ENCODE peak calls at places on chromosomes 2 and 18, in eight cellular contexts. One of them, this sample, is unnamed.

GRCh38 chr2:157336137-157336721 is 10.6 kb upstream of the ERMN start:
- DNase-seq in mammary epithelial cell: peak; percentile 26
- DNase-seq in MM.1S: peak; percentile 58
- DNase-seq in endothelial cell of umbilical vein: peak; percentile 31
- DNase-seq in HCT116: peak; percentile 39
- DNase-seq in PC-3: peak; percentile 67
- DNase-seq in fibroblast of lung: peak; percentile 53
- DNase-seq in hepatocyte: peak; percentile 53
- DNase-seq in this sample: no peak

GRCh38 chr2:189854956-189855355 is 70.7 kb downstream of the PMS1 start:
- DNase-seq in mammary epithelial cell: no peak
- DNase-seq in MM.1S: no peak
- DNase-seq in endothelial cell of umbilical vein: no peak
- DNase-seq in HCT116: no peak
- DNase-seq in PC-3: no peak
- DNase-seq in fibroblast of lung: peak; percentile 37
- DNase-seq in hepatocyte: no peak
- DNase-seq in this sample: no peak

GRCh38 chr2:55932843-55933242 is 9.3 kb upstream of the EFEMP1 start:
- DNase-seq in mammary epithelial cell: no peak
- DNase-seq in MM.1S: no peak
- DNase-seq in endothelial cell of umbilical vein: no peak
- DNase-seq in HCT116: no peak
- DNase-seq in PC-3: no peak
- DNase-seq in fibroblast of lung: no peak
- DNase-seq in hepatocyte: no peak
- DNase-seq in this sample: no peak

GRCh38 chr2:218125626-218126080 is at the start of gene CXCR2:
- DNase-seq in mammary epithelial cell: peak; percentile 24
- DNase-seq in MM.1S: no peak
- DNase-seq in endothelial cell of umbilical vein: no peak
- DNase-seq in HCT116: no peak
- DNase-seq in PC-3: no peak
- DNase-seq in fibroblast of lung: no peak
- DNase-seq in hepatocyte: no peak
- DNase-seq in this sample: no peak

GRCh38 chr2:160407393-160408204 is 86.0 kb downstream of the RBMS1 start:
- DNase-seq in mammary epithelial cell: peak; percentile 55
- DNase-seq in MM.1S: peak; percentile 56
- DNase-seq in endothelial cell of umbilical vein: peak; percentile 60
- DNase-seq in HCT116: no peak
- DNase-seq in PC-3: peak; percentile 60
- DNase-seq in fibroblast of lung: peak; percentile 51
- DNase-seq in hepatocyte: peak; percentile 82
- DNase-seq in this sample: peak; percentile 54

GRCh38 chr2:70070557-70071268 is 16.6 kb upstream of the PCBP1 start:
- DNase-seq in mammary epithelial cell: peak; percentile 82
- DNase-seq in MM.1S: peak; percentile 87
- DNase-seq in endothelial cell of umbilical vein: peak; percentile 88
- DNase-seq in HCT116: peak; percentile 69
- DNase-seq in PC-3: peak; percentile 83
- DNase-seq in fibroblast of lung: peak; percentile 92
- DNase-seq in hepatocyte: peak; percentile 88
- DNase-seq in this sample: peak; percentile 44

GRCh38 chr2:29766191-29766590 is 155.2 kb downstream of the ALK start:
- DNase-seq in mammary epithelial cell: peak; percentile 57
- DNase-seq in MM.1S: no peak
- DNase-seq in endothelial cell of umbilical vein: no peak
- DNase-seq in HCT116: no peak
- DNase-seq in PC-3: peak; percentile 23
- DNase-seq in fibroblast of lung: no peak
- DNase-seq in hepatocyte: no peak
- DNase-seq in this sample: no peak

GRCh38 chr2:16933355-16933754 is 267.7 kb upstream of the CYRIA start:
- DNase-seq in mammary epithelial cell: no peak
- DNase-seq in MM.1S: no peak
- DNase-seq in endothelial cell of umbilical vein: no peak
- DNase-seq in HCT116: no peak
- DNase-seq in PC-3: no peak
- DNase-seq in fibroblast of lung: no peak
- DNase-seq in hepatocyte: no peak
- DNase-seq in this sample: no peak

GRCh38 chr2:241412144-241412543 is 56.1 kb downstream of the FARP2 start:
- DNase-seq in mammary epithelial cell: no peak
- DNase-seq in MM.1S: no peak
- DNase-seq in endothelial cell of umbilical vein: peak; percentile 82
- DNase-seq in HCT116: peak; percentile 16
- DNase-seq in PC-3: peak; percentile 93
- DNase-seq in fibroblast of lung: peak; percentile 94
- DNase-seq in hepatocyte: peak; percentile 18
- DNase-seq in this sample: peak; percentile 43

GRCh38 chr2:170928036-170928823 is 823 bp upstream of the GORASP2 start:
- DNase-seq in mammary epithelial cell: peak; percentile 87
- DNase-seq in MM.1S: no peak
- DNase-seq in endothelial cell of umbilical vein: no peak
- DNase-seq in HCT116: no peak
- DNase-seq in PC-3: no peak
- DNase-seq in fibroblast of lung: peak; percentile 5
- DNase-seq in hepatocyte: peak; percentile 19
- DNase-seq in this sample: no peak

GRCh38 chr18:32470713-32471633 is at the start of gene GAREM1:
- DNase-seq in mammary epithelial cell: peak; percentile 97
- DNase-seq in MM.1S: peak; percentile 96
- DNase-seq in endothelial cell of umbilical vein: peak; percentile 98
- DNase-seq in HCT116: peak; percentile 87
- DNase-seq in PC-3: peak; percentile 81
- DNase-seq in fibroblast of lung: peak; percentile 98
- DNase-seq in hepatocyte: peak; percentile 98
- DNase-seq in this sample: peak; percentile 87

DNA sequence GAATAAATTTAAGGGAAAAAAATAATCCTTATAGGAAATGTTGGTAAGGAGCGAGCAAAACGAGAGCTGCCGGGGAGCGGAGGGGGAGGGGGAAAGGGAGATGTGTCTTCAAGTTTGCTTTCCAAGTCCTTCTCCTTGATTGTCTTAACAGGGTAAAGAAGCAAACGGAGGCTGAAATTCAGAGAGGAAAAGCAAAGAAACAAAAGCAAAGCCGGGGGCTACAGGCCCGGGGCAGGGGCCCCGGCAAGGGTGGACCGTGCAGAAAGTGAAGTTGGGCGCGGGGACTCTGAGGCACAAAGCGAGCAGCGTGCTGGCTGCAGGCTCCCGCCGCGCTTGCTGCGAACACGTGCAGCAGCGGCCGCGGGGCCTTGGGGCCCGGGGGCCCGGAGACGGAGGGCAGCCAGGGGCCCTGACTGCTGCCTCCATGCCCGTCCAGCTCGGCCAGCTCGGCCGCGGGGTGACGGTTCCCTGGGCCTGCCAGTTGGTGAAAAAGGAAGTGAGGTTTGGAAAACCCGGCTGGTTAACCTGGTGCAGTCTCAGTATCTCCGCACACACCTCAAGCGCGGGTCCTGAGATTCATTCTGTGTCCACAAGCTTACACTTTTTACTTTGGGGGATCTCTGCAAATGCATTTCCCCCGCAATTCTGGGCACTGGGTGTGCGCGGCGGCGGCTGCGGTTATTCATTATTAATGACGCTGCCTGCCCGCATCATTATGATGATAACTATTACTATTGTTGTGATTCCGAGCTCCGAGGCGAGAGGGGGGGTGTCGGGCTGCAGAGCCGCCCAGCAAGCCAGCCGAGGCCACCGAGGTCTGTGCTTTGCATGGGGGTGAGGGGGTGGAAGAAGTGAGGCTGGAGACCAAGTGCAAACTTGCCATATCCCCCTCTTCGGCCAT is 4.0 kb downstream of the BCL11A start:
- DNase-seq in mammary epithelial cell: peak; percentile 55
- DNase-seq in MM.1S: peak; percentile 55
- DNase-seq in endothelial cell of umbilical vein: peak; percentile 7
- DNase-seq in HCT116: no peak
- DNase-seq in PC-3: peak; percentile 38
- DNase-seq in fibroblast of lung: no peak
- DNase-seq in hepatocyte: peak; percentile 67
- DNase-seq in this sample: no peak
- TF ChIP-seq EZH2 in mammary epithelial cell: no peak
- TF ChIP-seq EZH2 in MM.1S: no peak
- TF ChIP-seq EZH2 in endothelial cell of umbilical vein: no peak
- TF ChIP-seq EZH2 in HCT116: no peak
- TF ChIP-seq EZH2 in PC-3: no peak
- TF ChIP-seq EZH2 in fibroblast of lung: peak; percentile 24
- TF ChIP-seq EZH2 in hepatocyte: no peak
- TF ChIP-seq EZH2 in this sample: no peak

DNA sequence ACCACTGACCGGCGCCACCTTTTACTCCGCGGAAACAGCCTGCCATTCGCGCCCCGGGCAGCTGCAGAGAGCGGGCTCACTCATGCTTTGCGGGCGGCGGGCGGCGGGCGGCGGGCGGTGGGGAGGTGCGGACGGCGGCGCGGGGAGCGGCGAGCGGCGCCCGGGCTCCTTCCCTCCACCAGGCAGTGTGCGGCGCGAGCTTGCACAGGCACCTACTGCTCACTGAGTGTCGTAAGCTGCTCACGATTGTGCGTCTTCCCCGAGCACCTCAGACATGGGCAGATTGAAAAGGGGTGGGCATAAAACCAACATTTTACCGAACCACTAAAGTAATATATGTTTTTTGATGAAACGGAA is at the start of gene LRRTM1:
- DNase-seq in mammary epithelial cell: no peak
- DNase-seq in MM.1S: no peak
- DNase-seq in endothelial cell of umbilical vein: no peak
- DNase-seq in HCT116: no peak
- DNase-seq in PC-3: no peak
- DNase-seq in fibroblast of lung: peak; percentile 21
- DNase-seq in hepatocyte: peak; percentile 57
- DNase-seq in this sample: no peak
- H3K4me3 ChIP-seq in mammary epithelial cell: no peak within 1 kb of the TSS
- H3K4me3 ChIP-seq in MM.1S: no peak within 1 kb of the TSS
- H3K4me3 ChIP-seq in endothelial cell of umbilical vein: no peak within 1 kb of the TSS
- H3K4me3 ChIP-seq in HCT116: no peak within 1 kb of the TSS
- H3K4me3 ChIP-seq in PC-3: no peak within 1 kb of the TSS
- H3K4me3 ChIP-seq in fibroblast of lung: no peak within 1 kb of the TSS
- H3K4me3 ChIP-seq in hepatocyte: peak within 1 kb of the TSS; percentile 79
- H3K4me3 ChIP-seq in this sample: no peak within 1 kb of the TSS

GRCh38 chr2:176187306-176188217 is 906 bp upstream of the HOXD1 start:
- DNase-seq in mammary epithelial cell: no peak
- DNase-seq in MM.1S: peak; percentile 9
- DNase-seq in endothelial cell of umbilical vein: peak; percentile 68
- DNase-seq in HCT116: no peak
- DNase-seq in PC-3: no peak
- DNase-seq in fibroblast of lung: no peak
- DNase-seq in hepatocyte: no peak
- DNase-seq in this sample: no peak
- TF ChIP-seq EZH2 in mammary epithelial cell: peak; percentile 95
- TF ChIP-seq EZH2 in MM.1S: no peak
- TF ChIP-seq EZH2 in endothelial cell of umbilical vein: no peak
- TF ChIP-seq EZH2 in HCT116: no peak
- TF ChIP-seq EZH2 in PC-3: no peak
- TF ChIP-seq EZH2 in fibroblast of lung: no peak
- TF ChIP-seq EZH2 in hepatocyte: peak; percentile 73
- TF ChIP-seq EZH2 in this sample: no peak

GRCh38 chr2:153291718-153292117 is 186.8 kb downstream of the RPRM start:
- DNase-seq in mammary epithelial cell: no peak
- DNase-seq in MM.1S: no peak
- DNase-seq in endothelial cell of umbilical vein: no peak
- DNase-seq in HCT116: no peak
- DNase-seq in PC-3: no peak
- DNase-seq in fibroblast of lung: no peak
- DNase-seq in hepatocyte: no peak
- DNase-seq in this sample: no peak

DNA sequence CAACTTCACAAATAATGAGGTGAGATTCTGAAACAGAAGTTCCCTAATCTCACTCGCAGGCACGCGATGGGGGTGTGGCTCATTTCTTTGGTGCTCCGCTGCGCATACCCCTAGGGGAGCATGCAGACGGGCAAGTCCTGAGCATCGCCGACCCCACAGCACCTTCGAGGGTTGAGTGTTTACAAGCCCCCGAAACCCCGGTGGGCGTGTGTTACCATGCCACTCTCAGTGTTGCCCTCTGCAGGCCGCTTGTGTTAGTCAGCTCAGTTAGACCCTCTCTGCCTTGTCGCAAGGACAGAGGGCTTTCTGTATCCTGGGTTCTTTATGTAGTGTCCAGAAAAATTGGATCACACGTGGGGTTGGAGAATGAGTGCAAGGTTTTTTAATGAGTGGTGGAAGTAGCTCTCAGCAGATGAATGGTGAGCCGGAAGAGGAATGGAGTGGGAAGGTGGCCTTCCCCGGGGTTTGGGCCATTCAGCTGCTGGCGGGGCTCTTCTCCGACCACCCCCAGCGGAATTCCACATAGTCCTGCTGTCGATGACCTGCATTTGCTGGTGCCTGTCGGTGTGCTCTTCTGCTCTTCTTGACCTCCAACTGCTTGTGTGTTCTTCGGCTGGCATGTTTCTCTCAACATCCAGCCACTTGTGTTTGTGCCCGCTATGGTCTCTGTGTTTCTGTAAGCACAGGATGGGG is 191.3 kb downstream of the RPRM start:
- DNase-seq in mammary epithelial cell: no peak
- DNase-seq in MM.1S: no peak
- DNase-seq in endothelial cell of umbilical vein: no peak
- DNase-seq in HCT116: peak; percentile 47
- DNase-seq in PC-3: peak; percentile 12
- DNase-seq in fibroblast of lung: no peak
- DNase-seq in hepatocyte: peak; percentile 54
- DNase-seq in this sample: no peak
- H3K4me3 ChIP-seq in mammary epithelial cell: no peak overlapping the region
- H3K4me3 ChIP-seq in MM.1S: no peak overlapping the region
- H3K4me3 ChIP-seq in endothelial cell of umbilical vein: no peak overlapping the region
- H3K4me3 ChIP-seq in HCT116: peak overlapping the region; percentile 38
- H3K4me3 ChIP-seq in PC-3: no peak overlapping the region
- H3K4me3 ChIP-seq in fibroblast of lung: no peak overlapping the region
- H3K4me3 ChIP-seq in hepatocyte: peak overlapping the region; percentile 43
- H3K4me3 ChIP-seq in this sample: no peak overlapping the region

GRCh38 chr18:23134780-23135678 is at the start of gene CABLES1:
- DNase-seq in mammary epithelial cell: peak; percentile 30
- DNase-seq in MM.1S: peak; percentile 81
- DNase-seq in endothelial cell of umbilical vein: peak; percentile 84
- DNase-seq in HCT116: no peak
- DNase-seq in PC-3: peak; percentile 67
- DNase-seq in fibroblast of lung: peak; percentile 36
- DNase-seq in hepatocyte: peak; percentile 83
- DNase-seq in this sample: peak; percentile 55
- TF ChIP-seq EZH2 in mammary epithelial cell: no peak
- TF ChIP-seq EZH2 in MM.1S: no peak
- TF ChIP-seq EZH2 in endothelial cell of umbilical vein: no peak
- TF ChIP-seq EZH2 in HCT116: no peak
- TF ChIP-seq EZH2 in PC-3: no peak
- TF ChIP-seq EZH2 in fibroblast of lung: peak; percentile 66
- TF ChIP-seq EZH2 in hepatocyte: no peak
- TF ChIP-seq EZH2 in this sample: no peak

DNA sequence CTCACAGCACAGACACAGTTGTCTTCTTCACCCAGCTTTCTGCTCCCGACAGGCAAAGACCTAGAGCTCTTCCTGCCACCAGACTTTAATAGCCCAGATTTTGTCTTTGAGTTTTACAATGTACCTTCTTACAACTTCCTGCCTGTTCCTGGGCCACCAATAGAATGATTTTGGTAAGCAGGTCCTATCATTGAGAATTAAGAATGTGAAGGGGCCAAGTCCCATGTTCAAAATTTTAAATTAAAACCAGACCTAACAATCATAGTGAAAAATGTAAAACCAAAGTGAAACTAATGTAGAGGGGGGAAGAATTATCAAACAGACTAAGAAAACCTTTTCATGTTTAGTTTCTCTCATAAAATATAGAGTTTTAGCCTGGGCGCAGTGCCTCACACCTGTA is 72.8 kb downstream of the SP3 start:
- DNase-seq in mammary epithelial cell: no peak
- DNase-seq in MM.1S: no peak
- DNase-seq in endothelial cell of umbilical vein: no peak
- DNase-seq in HCT116: no peak
- DNase-seq in PC-3: no peak
- DNase-seq in fibroblast of lung: no peak
- DNase-seq in hepatocyte: no peak
- DNase-seq in this sample: no peak
- H3K4me3 ChIP-seq in mammary epithelial cell: no peak overlapping the region
- H3K4me3 ChIP-seq in MM.1S: no peak overlapping the region
- H3K4me3 ChIP-seq in endothelial cell of umbilical vein: no peak overlapping the region
- H3K4me3 ChIP-seq in HCT116: no peak overlapping the region
- H3K4me3 ChIP-seq in PC-3: no peak overlapping the region
- H3K4me3 ChIP-seq in fibroblast of lung: no peak overlapping the region
- H3K4me3 ChIP-seq in hepatocyte: no peak overlapping the region
- H3K4me3 ChIP-seq in this sample: no peak overlapping the region

This sample was measured in PC-9.